ENCODE peak calls at places on chromosomes 2 and 18, in ten cellular contexts. M is fibroblast of lung, F is neural progenitor cell, Q is hepatocyte, O is astrocyte, K is Karpas-422, P is K562, H is HCT116, A is GM12878, I is PC-3. G is an unnamed sample.

GRCh38 chr2:161208527-161209139 is 48.4 kb downstream of the TANK start:
- DNase-seq in M (peak; percentile 81), F (peak; percentile 2), Q (peak; percentile 25), O (peak; percentile 71), K (no peak), P (peak; percentile 12), H (peak; percentile 41), A (no peak), I (peak; percentile 87), G (no peak)

GRCh38 chr2:154698238-154698788 is at the start of gene KCNJ3:
- DNase-seq in M (no peak), F (no peak), Q (no peak), O (no peak), K (no peak), P (no peak), H (no peak), A (no peak), I (no peak), G (no peak)

GRCh38 chr2:231800493-231801091 is 14.3 kb downstream of the COPS7B start:
- DNase-seq in M (peak; percentile 17), F (peak; percentile 58), Q (peak; percentile 51), O (no peak), K (peak; percentile 82), P (peak; percentile 35), H (peak; percentile 32), A (no peak), I (peak; percentile 39), G (no peak)

GRCh38 chr2:81266106-81266505 is 961.6 kb upstream of the LRRTM1 start:
- DNase-seq in M (no peak), F (peak; percentile 46), Q (peak; percentile 44), O (no peak), K (peak; percentile 45), P (no peak), H (peak; percentile 48), A (no peak), I (peak; percentile 53), G (no peak)

GRCh38 chr18:53850918-53851317 is 373.6 kb downstream of the MBD2 start:
- DNase-seq in M (no peak), F (peak; percentile 67), Q (no peak), O (no peak), K (no peak), P (no peak), H (no peak), A (no peak), I (no peak), G (no peak)

GRCh38 chr2:146572598-146572997 is 1272.2 kb upstream of the ACVR2A start:
- DNase-seq in M (peak; percentile 80), F (no peak), Q (no peak), O (peak; percentile 79), K (no peak), P (no peak), H (no peak), A (no peak), I (peak; percentile 69), G (no peak)

GRCh38 chr2:10239561-10239967 is 63.1 kb upstream of the HPCAL1 start:
- DNase-seq in M (no peak), F (no peak), Q (no peak), O (no peak), K (peak; percentile 65), P (peak; percentile 68), H (no peak), A (no peak), I (no peak), G (peak; percentile 72)

GRCh38 chr2:150700731-150701130 is 213.3 kb upstream of the RND3 start:
- DNase-seq in M (no peak), F (no peak), Q (no peak), O (no peak), K (no peak), P (no peak), H (no peak), A (no peak), I (no peak), G (no peak)

GRCh38 chr2:134581877-134582546 is 136.8 kb downstream of the TMEM163 start:
- DNase-seq in M (no peak), F (no peak), Q (no peak), O (no peak), K (no peak), P (no peak), H (no peak), A (peak; percentile 49), I (no peak), G (no peak)

GRCh38 chr2:160402498-160402897 is 91.1 kb downstream of the RBMS1 start:
- DNase-seq in M (no peak), F (no peak), Q (no peak), O (no peak), K (no peak), P (no peak), H (no peak), A (no peak), I (no peak), G (no peak)

GRCh38 chr2:233513953-233514655 is 52.5 kb downstream of the USP40 start:
- DNase-seq in M (no peak), F (no peak), Q (peak; percentile 32), O (no peak), K (no peak), P (no peak), H (no peak), A (no peak), I (no peak), G (no peak)

DNA sequence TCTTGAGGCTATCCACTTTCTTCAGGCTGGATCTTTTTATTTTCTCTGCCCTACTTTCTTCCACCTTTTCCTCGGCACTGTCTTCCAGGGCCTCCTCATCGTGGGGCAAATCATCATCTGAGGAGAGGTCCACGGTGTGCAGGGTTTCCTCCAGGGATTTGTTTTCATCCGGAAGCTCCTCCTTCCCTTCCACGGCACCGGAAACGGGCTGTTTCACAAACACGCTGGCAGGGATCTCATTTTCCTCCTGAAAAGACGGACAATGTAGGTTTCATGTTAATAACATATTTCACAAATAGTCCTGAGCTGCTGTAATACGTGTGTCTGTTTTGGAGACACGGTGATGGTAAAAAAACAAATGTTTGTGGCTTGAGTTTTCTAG is 10.4 kb downstream of the CAVIN2 start:
- DNase-seq in M (no peak), F (no peak), Q (no peak), O (no peak), K (no peak), P (no peak), H (no peak), A (no peak), I (no peak), G (no peak)
- H2AFZ ChIP-seq in M (no peak overlapping the region), F (no peak overlapping the region), Q (no peak overlapping the region), O (no peak overlapping the region), K (no peak overlapping the region), P (peak overlapping the region; percentile 22), H (no peak overlapping the region), A (no peak overlapping the region), I (no peak overlapping the region), G (no peak overlapping the region)

GRCh38 chr2:88058226-88058625 is 2.6 kb upstream of the KRCC1 start:
- DNase-seq in M (no peak), F (no peak), Q (no peak), O (no peak), K (no peak), P (no peak), H (no peak), A (no peak), I (no peak), G (no peak)

GRCh38 chr2:88057437-88057844 is 1.9 kb upstream of the KRCC1 start:
- DNase-seq in M (no peak), F (no peak), Q (no peak), O (no peak), K (no peak), P (peak; percentile 22), H (no peak), A (no peak), I (no peak), G (no peak)

GRCh38 chr2:88060907-88061275 is 5.3 kb upstream of the KRCC1 start:
- DNase-seq in M (no peak), F (no peak), Q (no peak), O (no peak), K (no peak), P (no peak), H (no peak), A (no peak), I (no peak), G (no peak)

GRCh38 chr2:88059979-88060906 is 4.7 kb upstream of the KRCC1 start:
- DNase-seq in M (peak; percentile 29), F (peak; percentile 56), Q (peak; percentile 69), O (peak; percentile 10), K (peak; percentile 83), P (peak; percentile 64), H (peak; percentile 32), A (no peak), I (peak; percentile 69), G (peak; percentile 93)

GRCh38 chr2:88061295-88061694 is 5.7 kb upstream of the KRCC1 start:
- DNase-seq in M (no peak), F (no peak), Q (no peak), O (no peak), K (no peak), P (no peak), H (no peak), A (no peak), I (no peak), G (no peak)
- H2AFZ ChIP-seq in M (no peak overlapping the region), F (peak overlapping the region; percentile 58), Q (no peak overlapping the region), O (no peak overlapping the region), K (no peak overlapping the region), P (no peak overlapping the region), H (no peak overlapping the region), A (no peak overlapping the region), I (no peak overlapping the region), G (no peak overlapping the region)

GRCh38 chr18:48875942-48876511 is 74.7 kb downstream of the SMAD7 start:
- DNase-seq in M (peak; percentile 33), F (peak; percentile 47), Q (peak; percentile 65), O (no peak), K (no peak), P (no peak), H (no peak), A (no peak), I (no peak), G (no peak)

GRCh38 chr18:48875314-48875941 is 75.3 kb downstream of the SMAD7 start:
- DNase-seq in M (no peak), F (no peak), Q (no peak), O (no peak), K (no peak), P (no peak), H (no peak), A (no peak), I (no peak), G (peak; percentile 79)

GRCh38 chr18:48872234-48873145 is 78.3 kb downstream of the SMAD7 start:
- DNase-seq in M (peak; percentile 72), F (no peak), Q (no peak), O (peak; percentile 63), K (no peak), P (no peak), H (no peak), A (no peak), I (peak; percentile 17), G (peak; percentile 96)

GRCh38 chr18:48874701-48875162 is 76.0 kb downstream of the SMAD7 start:
- DNase-seq in M (no peak), F (no peak), Q (no peak), O (no peak), K (no peak), P (no peak), H (no peak), A (no peak), I (no peak), G (no peak)

GRCh38 chr18:48874233-48874632 is 76.5 kb downstream of the SMAD7 start:
- DNase-seq in M (no peak), F (no peak), Q (no peak), O (no peak), K (no peak), P (no peak), H (no peak), A (no peak), I (no peak), G (peak; percentile 69)
- H2AFZ ChIP-seq in M (no peak overlapping the region), F (no peak overlapping the region), Q (no peak overlapping the region), O (no peak overlapping the region), K (no peak overlapping the region), P (no peak overlapping the region), H (no peak overlapping the region), A (no peak overlapping the region), I (no peak overlapping the region), G (no peak overlapping the region)

GRCh38 chr2:62291517-62292137 is 95.7 kb downstream of the B3GNT2 start:
- DNase-seq in M (no peak), F (no peak), Q (no peak), O (no peak), K (no peak), P (no peak), H (no peak), A (no peak), I (no peak), G (no peak)
- H2AFZ ChIP-seq in M (no peak overlapping the region), F (no peak overlapping the region), Q (no peak overlapping the region), O (no peak overlapping the region), K (no peak overlapping the region), P (peak overlapping the region; percentile 58), H (no peak overlapping the region), A (no peak overlapping the region), I (no peak overlapping the region), G (no peak overlapping the region)